ENCODE peak calls at places on chromosomes 13 and 19, in eight cellular contexts. X is HepG2, K is GM12878, P is HCT116, N is A549, B is H1, G is K562, F is SK-N-SH. L is an unnamed sample.

GRCh38 chr19:3507371-3508120 is 1.4 kb downstream of the FZR1 start:
- DNase-seq in B (no peak), X (peak), P (no peak), N (no peak), F (peak), G (peak), K (no peak), L (no peak)

GRCh38 chr13:44302948-44303575 is 70.6 kb upstream of the SERP2 start:
- DNase-seq in P (no peak), B (no peak), G (no peak), X (no peak), F (no peak), K (no peak), N (no peak), L (peak)

GRCh38 chr13:62747152-62747551 is 1331.5 kb upstream of the PCDH20 start:
- DNase-seq in N (no peak), G (no peak), X (no peak), P (no peak), F (no peak), B (no peak), K (no peak), L (peak)

GRCh38 chr13:25242956-25243355 is 44.3 kb downstream of the MTMR6 start:
- DNase-seq in N (no peak), B (no peak), G (no peak), X (no peak), P (no peak), K (no peak), F (no peak), L (no peak)

GRCh38 chr19:16001481-16002312 is 52.9 kb downstream of the OR10H4 start:
- DNase-seq in F (no peak), K (peak), B (no peak), N (no peak), X (peak), P (no peak), G (no peak), L (peak)

GRCh38 chr13:39035799-39036198 is 2.1 kb downstream of the PROSER1 start:
- DNase-seq in N (no peak), G (peak), K (no peak), X (no peak), P (no peak), B (no peak), F (no peak), L (no peak)

GRCh38 chr19:2330632-2331284 is 2.3 kb downstream of the SPPL2B start:
- DNase-seq in P (no peak), F (no peak), N (no peak), X (peak), K (no peak), B (no peak), G (no peak), L (no peak)

GRCh38 chr19:4678881-4679379 is 8.8 kb upstream of the MYDGF start:
- DNase-seq in P (peak), F (peak), G (peak), X (no peak), K (no peak), N (peak), B (peak), L (no peak)

GRCh38 chr13:40813662-40814454 is 24.4 kb downstream of the SLC25A15 start:
- DNase-seq in X (peak), F (peak), G (peak), N (peak), B (no peak), P (no peak), K (no peak), L (peak)
- TF ChIP-seq RAD21 in X (peak), F (peak), G (peak), N (no peak), B (peak), P (peak), K (peak), L (peak)

GRCh38 chr19:56108447-56109195 is 12.5 kb downstream of the ZNF787 start:
- DNase-seq in P (no peak), F (no peak), N (no peak), X (no peak), K (no peak), B (no peak), G (no peak), L (peak)
- TF ChIP-seq RAD21 in P (no peak), F (no peak), N (no peak), X (no peak), K (no peak), B (no peak), G (no peak), L (no peak)

GRCh38 chr13:48783831-48784230 is 130.1 kb downstream of the CYSLTR2 start:
- DNase-seq in B (no peak), X (no peak), K (no peak), G (no peak), P (no peak), F (no peak), N (no peak), L (no peak)

GRCh38 chr13:48780713-48781341 is 127.1 kb downstream of the CYSLTR2 start:
- DNase-seq in X (no peak), B (no peak), K (no peak), F (no peak), G (no peak), P (no peak), N (no peak), L (no peak)

GRCh38 chr13:48783181-48783630 is 129.5 kb downstream of the CYSLTR2 start:
- DNase-seq in K (no peak), F (no peak), P (no peak), B (no peak), G (peak), N (peak), X (peak), L (peak)

GRCh38 chr13:48784906-48785555 is 131.3 kb downstream of the CYSLTR2 start:
- DNase-seq in F (no peak), K (no peak), P (no peak), N (no peak), X (no peak), B (no peak), G (no peak), L (peak)

GRCh38 chr13:48782429-48782840 is 128.7 kb downstream of the CYSLTR2 start:
- DNase-seq in G (no peak), X (peak), P (no peak), B (no peak), N (peak), F (no peak), K (no peak), L (no peak)
- TF ChIP-seq RAD21 in G (no peak), X (no peak), P (no peak), B (no peak), N (no peak), F (no peak), K (no peak), L (no peak)

GRCh38 chr13:73451120-73452029 is 392.6 kb downstream of the KLF5 start:
- DNase-seq in N (peak), B (no peak), P (no peak), G (no peak), X (peak), K (no peak), F (no peak), L (no peak)
- TF ChIP-seq RAD21 in N (no peak), B (no peak), P (no peak), G (no peak), X (no peak), K (no peak), F (no peak), L (no peak)

DNA sequence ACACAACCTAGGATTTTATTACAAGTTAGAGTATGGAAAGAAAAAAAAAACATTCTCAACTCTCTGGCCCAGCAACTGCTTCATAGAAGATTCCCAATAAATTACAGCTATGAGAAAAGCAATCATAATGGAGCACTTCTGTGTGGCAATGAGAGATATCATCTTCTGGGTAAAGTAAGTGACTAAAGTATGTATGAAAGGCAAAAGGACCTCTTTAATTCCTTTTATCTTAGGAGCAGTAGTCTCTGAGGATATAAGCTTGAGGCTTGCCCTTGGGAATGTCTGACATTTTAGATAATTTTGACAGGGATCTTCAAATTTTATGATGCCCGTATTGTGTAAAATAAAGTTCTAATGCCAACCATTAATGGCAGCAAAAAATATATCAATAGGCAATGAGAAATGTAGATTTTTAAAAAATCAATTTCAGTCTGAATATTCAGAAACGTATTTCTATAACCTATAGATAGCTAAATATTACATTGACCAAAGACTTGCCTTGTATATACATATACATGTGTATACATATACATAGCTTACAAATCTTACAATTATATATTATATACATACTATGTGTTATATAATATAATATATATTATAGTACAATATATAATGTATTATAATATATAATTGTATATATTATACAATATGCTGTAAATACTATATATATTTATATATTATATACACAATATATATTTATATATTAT is 823.9 kb upstream of the SLITRK1 start:
- DNase-seq in F (peak), X (no peak), N (no peak), K (no peak), G (no peak), B (no peak), P (no peak), L (no peak)
- TF ChIP-seq RAD21 in F (no peak), X (no peak), N (no peak), K (no peak), G (no peak), B (no peak), P (no peak), L (no peak)

L was measured in IMR-90.